ENCODE peak calls at places on chromosomes 16 and 17, in four cellular contexts. K, J, D and F are unnamed samples.

GRCh38 chr16:87580855-87581261 is 21.4 kb upstream of the JPH3 start:
- DNase-seq in K (no peak), D (no peak), J (no peak), F (peak)

GRCh38 chr17:54967621-54968258 is 714 bp downstream of the COX11 start:
- DNase-seq in D (no peak), K (peak), J (no peak), F (peak)

GRCh38 chr17:65785109-65785508 is 223.7 kb upstream of the AXIN2 start:
- DNase-seq in J (no peak), D (no peak), K (peak), F (peak)

GRCh38 chr16:57614546-57615343 is 13.7 kb upstream of the ADGRG1 start:
- DNase-seq in K (no peak), J (no peak), D (no peak), F (no peak)

GRCh38 chr17:50647187-50647586 is 12.5 kb downstream of the ABCC3 start:
- DNase-seq in K (no peak), D (no peak), J (no peak), F (no peak)

GRCh38 chr16:55370762-55371482 is 46.9 kb downstream of the IRX6 start:
- DNase-seq in K (peak), D (no peak), J (no peak), F (no peak)

GRCh38 chr16:31872201-31872600 is 1.4 kb upstream of the ZNF267 start:
- DNase-seq in J (no peak), D (no peak), K (no peak), F (no peak)

GRCh38 chr16:12794486-12795399 is 8.9 kb downstream of the CPPED1 start:
- DNase-seq in J (no peak), D (no peak), K (no peak), F (no peak)

GRCh38 chr17:55454906-55455474 is 33.4 kb upstream of the MMD start:
- DNase-seq in D (no peak), J (no peak), K (no peak), F (peak)

GRCh38 chr17:28993013-28993600 is 12.7 kb downstream of the SEZ6 start:
- DNase-seq in J (no peak), K (no peak), D (no peak), F (no peak)

GRCh38 chr17:4786111-4786491 is at the start of gene VMO1:
- DNase-seq in J (no peak), D (no peak), K (peak), F (no peak)

GRCh38 chr16:14284371-14284770 is 213.3 kb downstream of the MRTFB start:
- DNase-seq in K (no peak), D (no peak), J (no peak), F (no peak)

GRCh38 chr16:57755061-57755684 is 19.6 kb downstream of the KATNB1 start:
- DNase-seq in J (no peak), K (no peak), D (no peak), F (no peak)

GRCh38 chr17:57875109-57876022 is 25.5 kb upstream of the MRPS23 start:
- DNase-seq in K (peak), D (no peak), J (no peak), F (peak)

GRCh38 chr17:81734405-81735055 is 22.4 kb downstream of the SLC25A10 start:
- DNase-seq in K (no peak), D (no peak), J (no peak), F (no peak)

GRCh38 chr17:12403881-12404398 is 261.8 kb upstream of the MYOCD start:
- DNase-seq in D (no peak), K (no peak), J (no peak), F (no peak)

GRCh38 chr17:40598021-40598927 is 33.0 kb upstream of the CCR7 start:
- DNase-seq in J (peak), K (no peak), D (peak), F (no peak)

GRCh38 chr17:58153046-58153445 is 4.9 kb downstream of the OR4D1 start:
- DNase-seq in D (peak), J (peak), K (peak), F (no peak)

GRCh38 chr17:20299013-20299412 is 168.3 kb downstream of the LGALS9B start:
- DNase-seq in K (no peak), D (no peak), J (no peak), F (no peak)

GRCh38 chr17:78831688-78832540 is 8.7 kb downstream of the USP36 start:
- DNase-seq in J (no peak), D (no peak), K (no peak), F (no peak)

GRCh38 chr16:8924214-8924613 is 39.5 kb downstream of the USP7 start:
- DNase-seq in D (no peak), K (no peak), J (no peak), F (no peak)

GRCh38 chr17:80384078-80384960 is 30.6 kb upstream of the ENDOV start:
- DNase-seq in K (no peak), J (no peak), D (no peak), F (no peak)

GRCh38 chr17:7894866-7895265 is 6.3 kb downstream of the CHD3 start:
- DNase-seq in K (no peak), D (no peak), J (no peak), F (no peak)

GRCh38 chr17:29059281-29059680 is 16.3 kb downstream of the PIPOX start:
- DNase-seq in D (no peak), J (no peak), K (no peak), F (peak)

GRCh38 chr17:1875597-1875996 is 45.8 kb downstream of the RPA1 start:
- DNase-seq in D (no peak), J (no peak), K (no peak), F (no peak)

GRCh38 chr17:67441052-67441738 is 64.1 kb downstream of the PITPNC1 start:
- DNase-seq in K (peak), J (peak), D (peak), F (peak)

GRCh38 chr17:44555056-44555455 is 2.2 kb upstream of the FZD2 start:
- DNase-seq in D (no peak), J (no peak), K (peak), F (no peak)

GRCh38 chr16:6704306-6704705 is 628.3 kb upstream of the RBFOX1 start:
- DNase-seq in J (no peak), D (no peak), K (no peak), F (no peak)

GRCh38 chr17:42078396-42079042 is 19.8 kb downstream of the ZNF385C start:
- DNase-seq in J (no peak), K (peak), D (no peak), F (no peak)

GRCh38 chr17:1736348-1737281 is 6.1 kb upstream of the SERPINF2 start:
- DNase-seq in J (peak), K (peak), D (no peak), F (peak)

GRCh38 chr17:80012156-80012555 is 23.5 kb downstream of the TBC1D16 start:
- DNase-seq in K (no peak), D (no peak), J (no peak), F (no peak)

GRCh38 chr16:72371307-72372081 is 199.5 kb upstream of the PMFBP1 start:
- DNase-seq in D (no peak), J (no peak), K (no peak), F (peak)

GRCh38 chr17:60916043-60916442 is 238.4 kb downstream of the BCAS3 start:
- DNase-seq in K (no peak), J (no peak), D (no peak), F (no peak)